ENCODE peak calls at places on chromosomes 7 and 10, in six cellular contexts. T is neural crest cell, K is Panc1, O is lower lobe of right lung, V is cardiac fibroblast, W is GM10248. N is an unnamed sample.

GRCh38 chr7:117834983-117835664 is 38.1 kb downstream of the CTTNBP2 start:
- DNase-seq in T (no peak), K (no peak), O (no peak), V (no peak), W (no peak), N (no peak)

GRCh38 chr10:119296703-119297102 is 89.3 kb downstream of the GRK5 start:
- DNase-seq in T (no peak), K (no peak), O (no peak), V (no peak), W (no peak), N (peak)

GRCh38 chr10:97412891-97413304 is 11.8 kb upstream of the RRP12 start:
- DNase-seq in T (no peak), K (no peak), O (no peak), V (no peak), W (no peak), N (no peak)

GRCh38 chr7:35716038-35716803 is 21.3 kb upstream of the HERPUD2 start:
- DNase-seq in T (no peak), K (no peak), O (no peak), V (peak), W (no peak), N (no peak)

GRCh38 chr7:46637793-46638735 is 717.0 kb upstream of the IGFBP3 start:
- DNase-seq in T (no peak), K (no peak), O (no peak), V (no peak), W (no peak), N (no peak)

GRCh38 chr10:22630229-22631174 is 83.9 kb downstream of the PIP4K2A start:
- DNase-seq in T (no peak), K (no peak), O (no peak), V (peak), W (peak), N (no peak)

GRCh38 chr7:27179503-27180430 is 5.3 kb downstream of the HOXA11 start:
- DNase-seq in T (peak), K (no peak), O (peak), V (peak), W (peak), N (peak)

GRCh38 chr7:2012044-2012900 is 220.5 kb downstream of the MAD1L1 start:
- DNase-seq in T (no peak), K (no peak), O (peak), V (no peak), W (no peak), N (no peak)

GRCh38 chr7:84502222-84502621 is 307.6 kb upstream of the SEMA3A start:
- DNase-seq in T (no peak), K (no peak), O (no peak), V (no peak), W (no peak), N (no peak)

GRCh38 chr7:24381919-24382505 is 98.0 kb downstream of the NPY start:
- DNase-seq in T (no peak), K (peak), O (no peak), V (peak), W (peak), N (no peak)

GRCh38 chr10:36345770-36346169 is 703.7 kb upstream of the FZD8 start:
- DNase-seq in T (no peak), K (no peak), O (no peak), V (peak), W (no peak), N (no peak)

GRCh38 chr7:7944619-7945282 is 23.8 kb upstream of the GLCCI1 start:
- DNase-seq in T (no peak), K (no peak), O (no peak), V (no peak), W (peak), N (no peak)

GRCh38 chr7:2647594-2648172 is 15.9 kb downstream of the TTYH3 start:
- DNase-seq in T (no peak), K (no peak), O (no peak), V (no peak), W (no peak), N (peak)

GRCh38 chr7:88305044-88305443 is 1.6 kb downstream of the STEAP4 start:
- DNase-seq in T (no peak), K (no peak), O (no peak), V (no peak), W (no peak), N (no peak)

GRCh38 chr10:34650156-34650555 is 164.9 kb downstream of the PARD3 start:
- DNase-seq in T (no peak), K (no peak), O (no peak), V (no peak), W (no peak), N (no peak)

GRCh38 chr7:133540096-133540860 is 287.4 kb downstream of the EXOC4 start:
- DNase-seq in T (no peak), K (no peak), O (no peak), V (no peak), W (no peak), N (no peak)

GRCh38 chr7:105387621-105388372 is 924 bp downstream of the SRPK2 start:
- DNase-seq in T (peak), K (no peak), O (peak), V (peak), W (peak), N (no peak)
- TF ChIP-seq CTCF in T (peak), K (no peak), O (no peak), V (no peak), W (no peak), N (no peak)

GRCh38 chr7:66741706-66742053 is 1.1 kb downstream of the RABGEF1 start:
- DNase-seq in T (no peak), K (no peak), O (no peak), V (peak), W (no peak), N (no peak)

GRCh38 chr7:66739953-66740301 is 606 bp upstream of the RABGEF1 start:
- DNase-seq in T (no peak), K (no peak), O (no peak), V (peak), W (no peak), N (no peak)

GRCh38 chr7:66737667-66738066 is 2.9 kb upstream of the RABGEF1 start:
- DNase-seq in T (no peak), K (no peak), O (no peak), V (no peak), W (no peak), N (no peak)

GRCh38 chr7:66739477-66739876 is 1.1 kb upstream of the RABGEF1 start:
- DNase-seq in T (no peak), K (no peak), O (no peak), V (no peak), W (no peak), N (no peak)

DNA sequence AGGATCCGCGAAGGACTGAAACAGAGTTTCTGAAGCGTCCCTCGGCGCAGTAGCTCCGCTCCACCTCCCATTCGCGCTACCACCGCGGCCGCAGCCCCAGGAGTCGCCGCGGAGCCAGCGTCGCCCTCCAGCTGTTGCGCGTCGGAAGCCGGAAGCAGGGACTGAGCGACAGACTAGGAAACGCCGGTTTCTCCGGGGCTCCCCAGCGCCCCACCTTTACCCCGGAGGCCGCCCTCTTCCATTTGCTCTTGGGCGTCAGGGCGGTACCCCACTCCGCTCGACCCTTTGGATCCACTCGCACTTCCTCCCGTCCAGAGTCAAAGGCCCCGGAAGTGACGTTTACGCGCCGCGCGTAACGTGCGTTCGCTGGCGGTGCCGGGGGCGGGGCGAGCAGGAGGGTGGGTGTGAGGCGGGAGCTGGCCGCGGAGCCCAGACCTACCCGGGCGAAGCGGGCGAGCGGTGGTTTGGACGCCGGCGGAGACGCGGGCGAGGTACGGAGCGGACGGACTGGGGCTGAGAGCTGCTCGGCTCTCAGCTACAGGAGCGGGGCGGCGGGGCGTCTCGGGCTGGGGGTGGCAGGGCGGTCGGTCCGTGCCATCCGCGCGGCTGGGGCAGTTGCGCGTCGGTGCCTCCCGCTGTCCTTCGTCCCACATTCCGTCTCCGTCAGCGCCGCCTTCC is at the start of gene RABGEF1:
- DNase-seq in T (peak), K (peak), O (peak), V (peak), W (peak), N (peak)
- TF ChIP-seq CTCF in T (no peak), K (no peak), O (no peak), V (no peak), W (no peak), N (no peak)

GRCh38 chr10:44344727-44345126 is 40.2 kb downstream of the CXCL12 start:
- DNase-seq in T (no peak), K (no peak), O (no peak), V (no peak), W (no peak), N (no peak)
- TF ChIP-seq CTCF in T (no peak), K (no peak), O (no peak), V (no peak), W (no peak), N (no peak)

DNA sequence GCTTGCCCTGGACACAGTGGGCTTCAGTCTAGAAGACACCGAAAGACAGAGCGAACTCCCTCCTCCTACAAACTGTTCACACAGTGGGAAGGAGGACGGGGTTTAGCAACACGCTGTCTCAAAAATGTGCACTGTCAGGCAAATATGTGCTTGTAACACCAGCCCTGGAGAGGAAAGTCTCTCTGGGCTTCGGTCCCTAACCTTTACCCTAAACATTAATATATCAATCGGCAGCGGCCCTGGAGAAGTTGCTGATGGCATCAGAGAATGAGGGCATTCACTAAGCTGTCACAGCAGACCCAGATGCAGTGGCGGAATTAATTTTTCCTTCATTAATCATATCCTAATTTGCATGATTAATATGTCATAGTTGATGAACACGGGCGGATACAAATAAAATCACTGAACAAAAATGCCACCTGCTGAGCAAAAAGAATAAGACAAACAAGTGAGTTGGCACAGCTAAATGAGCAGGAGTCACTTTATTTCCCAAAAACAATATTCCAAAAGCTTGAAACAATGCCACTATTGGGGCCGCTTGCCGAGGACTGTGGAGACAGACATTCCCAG is 45.2 kb upstream of the INSIG1 start:
- DNase-seq in T (no peak), K (no peak), O (no peak), V (peak), W (no peak), N (no peak)
- TF ChIP-seq CTCF in T (no peak), K (no peak), O (no peak), V (no peak), W (no peak), N (no peak)

GRCh38 chr10:102064868-102065560 is at the start of gene HPS6:
- DNase-seq in T (peak), K (peak), O (peak), V (peak), W (peak), N (peak)

GRCh38 chr10:102064503-102064867 is 664 bp upstream of the HPS6 start:
- DNase-seq in T (no peak), K (no peak), O (no peak), V (no peak), W (no peak), N (no peak)

GRCh38 chr10:102067091-102067916 is 2.2 kb downstream of the HPS6 start:
- DNase-seq in T (no peak), K (no peak), O (no peak), V (no peak), W (no peak), N (no peak)

GRCh38 chr10:102066421-102067068 is 1.4 kb downstream of the HPS6 start:
- DNase-seq in T (no peak), K (no peak), O (no peak), V (no peak), W (no peak), N (no peak)

DNA sequence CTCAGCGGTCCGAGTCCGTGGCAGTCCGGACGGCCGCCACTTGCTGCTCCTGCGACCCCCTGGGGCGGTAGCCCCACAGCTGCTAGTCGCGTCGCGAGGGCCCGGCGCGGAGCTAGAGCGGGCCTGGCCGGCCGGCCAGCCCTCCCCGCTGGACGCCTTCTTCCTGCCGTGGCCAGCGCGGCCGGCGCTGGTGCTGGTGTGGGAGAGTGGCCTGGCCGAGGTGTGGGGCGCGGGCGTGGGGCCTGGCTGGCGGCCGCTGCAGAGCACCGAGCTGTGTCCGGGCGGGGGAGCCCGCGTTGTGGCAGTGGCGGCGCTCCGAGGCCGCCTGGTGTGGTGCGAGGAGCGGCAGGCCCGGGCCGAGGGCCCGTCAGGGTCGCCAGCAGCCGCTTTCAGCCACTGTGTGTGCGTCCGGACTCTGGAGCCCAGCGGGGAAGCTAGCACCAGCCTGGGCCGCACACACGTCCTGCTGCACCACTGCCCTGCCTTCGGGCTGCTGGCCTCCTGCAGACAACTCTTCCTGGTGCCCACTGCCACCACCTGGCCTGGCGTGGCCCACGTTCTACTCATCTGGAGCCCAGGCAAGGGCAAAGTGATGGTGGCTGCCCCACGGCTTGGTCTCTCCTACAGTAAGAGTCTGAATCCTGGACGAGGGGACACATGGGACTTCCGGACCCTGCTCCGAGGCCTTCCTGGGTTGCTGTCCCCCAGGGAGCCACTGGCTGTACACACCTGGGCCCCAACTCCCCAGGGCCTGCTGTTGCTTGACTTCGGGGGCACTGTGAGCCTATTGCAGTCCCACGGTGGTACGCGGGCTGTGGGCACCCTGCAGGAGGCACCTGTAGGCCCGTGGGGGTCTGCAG is 642 bp downstream of the HPS6 start:
- DNase-seq in T (peak), K (no peak), O (peak), V (peak), W (peak), N (no peak)
- TF ChIP-seq CTCF in T (no peak), K (no peak), O (no peak), V (no peak), W (no peak), N (no peak)

GRCh38 chr10:95729323-95730055 is 26.5 kb upstream of the ENTPD1 start:
- DNase-seq in T (no peak), K (no peak), O (no peak), V (no peak), W (no peak), N (no peak)

GRCh38 chr10:95730233-95730632 is 25.7 kb upstream of the ENTPD1 start:
- DNase-seq in T (no peak), K (no peak), O (no peak), V (no peak), W (no peak), N (no peak)

GRCh38 chr10:95728535-95728934 is 27.4 kb upstream of the ENTPD1 start:
- DNase-seq in T (no peak), K (no peak), O (no peak), V (peak), W (no peak), N (no peak)
- TF ChIP-seq CTCF in T (no peak), K (peak), O (no peak), V (no peak), W (no peak), N (no peak)

N was measured in CD14-positive monocyte.